ENCODE peak calls at places on chromosomes 5 and 9, in four cellular contexts. G is body of pancreas, L is fibroblast of mammary gland, M is suprapubic skin. Q is an unnamed sample.

GRCh38 chr5:133797167-133797566 is 171.3 kb downstream of the C5orf15 start:
- DNase-seq in L (no peak), G (no peak), M (no peak), Q (no peak)

GRCh38 chr5:14032944-14033343 is 88.5 kb upstream of the DNAH5 start:
- DNase-seq in L (peak), M (no peak), G (no peak), Q (no peak)

GRCh38 chr9:32581512-32582143 is 8.7 kb upstream of the NDUFB6 start:
- DNase-seq in M (no peak), L (peak), G (peak), Q (no peak)

GRCh38 chr5:176816791-176817272 is 6.5 kb downstream of the UNC5A start:
- DNase-seq in L (no peak), G (no peak), M (no peak), Q (no peak)

GRCh38 chr5:39376293-39376714 is 12.0 kb upstream of the C9 start:
- DNase-seq in L (peak), G (peak), M (no peak), Q (no peak)

GRCh38 chr5:171630047-171630669 is 155.5 kb upstream of the SMIM23 start:
- DNase-seq in L (peak), G (peak), M (no peak), Q (peak)

GRCh38 chr5:159943331-159943730 is 27.0 kb downstream of the ADRA1B start:
- DNase-seq in L (no peak), M (no peak), G (no peak), Q (no peak)

GRCh38 chr5:81247441-81247972 is 14.4 kb downstream of the CKMT2 start:
- DNase-seq in L (peak), M (no peak), G (no peak), Q (no peak)

GRCh38 chr5:135320718-135321484 is 78.1 kb downstream of the MACROH2A1 start:
- DNase-seq in G (no peak), L (no peak), M (no peak), Q (peak)

GRCh38 chr9:2469681-2470141 is 151.9 kb upstream of the VLDLR start:
- DNase-seq in L (peak), G (peak), M (no peak), Q (no peak)

GRCh38 chr9:35517136-35517535 is 27.2 kb downstream of the RUSC2 start:
- DNase-seq in M (no peak), L (peak), G (no peak), Q (no peak)

GRCh38 chr9:34989946-34990635 is 546 bp downstream of the DNAJB5 start:
- DNase-seq in G (peak), L (peak), M (peak), Q (no peak)

GRCh38 chr5:41793156-41793770 is 77.0 kb downstream of the OXCT1 start:
- DNase-seq in G (no peak), L (peak), M (no peak), Q (no peak)

GRCh38 chr9:100428871-100429654 is 2.1 kb downstream of the MSANTD3 start:
- DNase-seq in G (peak), M (no peak), L (peak), Q (no peak)

GRCh38 chr5:17190242-17190778 is 27.1 kb upstream of the BASP1 start:
- DNase-seq in G (peak), L (peak), M (no peak), Q (no peak)

GRCh38 chr5:151684690-151685361 is 1.9 kb downstream of the SPARC start:
- DNase-seq in G (peak), L (peak), M (peak), Q (peak)
- TF ChIP-seq CTCF in G (no peak), L (peak), M (no peak), Q (peak)

DNA sequence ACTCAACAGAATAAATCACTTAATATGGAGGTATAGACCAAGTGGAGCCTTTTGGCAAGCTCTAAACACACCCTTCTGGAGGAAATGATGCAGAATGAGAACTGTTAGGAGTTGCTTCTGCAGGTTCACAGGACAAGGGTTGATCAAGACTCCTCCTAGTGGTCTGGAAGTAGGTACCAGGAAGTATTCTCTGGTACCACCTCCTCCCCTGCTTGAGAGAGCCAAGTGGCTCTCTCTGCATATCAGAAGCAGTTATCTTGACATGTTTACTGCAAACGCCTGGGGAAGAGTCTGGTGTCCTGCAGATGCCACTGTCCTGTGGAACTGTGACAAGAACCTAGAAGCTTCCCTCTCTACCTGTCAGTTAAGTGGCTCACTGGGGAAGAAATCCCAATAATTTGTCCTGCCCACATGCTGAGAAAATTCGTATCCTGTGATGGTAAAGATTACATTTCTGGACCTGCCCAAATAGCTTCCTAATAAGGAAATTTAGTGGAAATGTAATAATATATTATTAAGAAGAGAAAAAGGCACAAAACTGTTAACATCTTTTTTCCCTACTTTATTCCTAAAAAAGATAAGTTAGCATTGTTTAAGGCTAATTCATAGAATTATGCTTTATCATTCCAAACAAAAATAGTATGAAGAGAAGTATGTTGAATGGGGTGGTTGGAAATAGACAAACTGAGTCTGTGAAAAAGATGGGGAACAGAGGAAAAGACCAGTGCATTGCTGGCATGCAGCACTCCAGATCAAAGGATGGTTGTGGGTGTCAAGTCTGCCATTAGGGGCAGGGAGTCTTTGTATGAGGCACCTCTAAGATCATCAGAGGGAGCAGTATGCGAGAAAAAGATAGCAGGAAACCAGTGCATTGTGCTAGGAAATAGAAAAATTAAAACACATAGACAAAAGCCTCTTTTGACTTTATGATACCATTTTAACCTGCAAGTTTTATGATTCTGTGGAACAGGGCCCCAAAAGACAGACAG is 118.8 kb downstream of the CDC42SE2 start:
- DNase-seq in L (peak), G (peak), M (no peak), Q (no peak)
- TF ChIP-seq CTCF in L (peak), G (no peak), M (no peak), Q (peak)

GRCh38 chr5:163489055-163489744 is 16.2 kb upstream of the MAT2B start:
- DNase-seq in G (no peak), L (peak), M (no peak), Q (no peak)
- TF ChIP-seq CTCF in G (no peak), L (peak), M (no peak), Q (no peak)

DNA sequence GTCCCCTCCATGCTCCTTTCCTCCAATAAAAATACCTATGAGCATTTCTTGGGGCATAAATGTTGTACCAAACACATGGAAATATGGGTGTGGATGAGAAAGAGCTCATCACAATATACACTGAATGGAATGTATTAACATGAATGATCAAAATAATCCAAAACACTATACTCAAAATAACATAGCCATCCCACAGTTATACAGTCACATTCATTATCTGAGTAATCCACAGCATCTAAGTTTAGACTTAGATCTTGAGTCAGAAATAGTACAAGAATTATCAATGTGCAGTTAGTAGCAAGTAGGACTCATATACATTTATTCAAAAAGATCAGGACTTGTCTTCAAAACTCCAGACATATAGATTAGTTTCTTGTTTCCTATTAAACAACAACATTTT is 175.2 kb upstream of the NREP start:
- DNase-seq in G (no peak), M (no peak), L (peak), Q (no peak)
- TF ChIP-seq CTCF in G (no peak), M (no peak), L (no peak), Q (no peak)

DNA sequence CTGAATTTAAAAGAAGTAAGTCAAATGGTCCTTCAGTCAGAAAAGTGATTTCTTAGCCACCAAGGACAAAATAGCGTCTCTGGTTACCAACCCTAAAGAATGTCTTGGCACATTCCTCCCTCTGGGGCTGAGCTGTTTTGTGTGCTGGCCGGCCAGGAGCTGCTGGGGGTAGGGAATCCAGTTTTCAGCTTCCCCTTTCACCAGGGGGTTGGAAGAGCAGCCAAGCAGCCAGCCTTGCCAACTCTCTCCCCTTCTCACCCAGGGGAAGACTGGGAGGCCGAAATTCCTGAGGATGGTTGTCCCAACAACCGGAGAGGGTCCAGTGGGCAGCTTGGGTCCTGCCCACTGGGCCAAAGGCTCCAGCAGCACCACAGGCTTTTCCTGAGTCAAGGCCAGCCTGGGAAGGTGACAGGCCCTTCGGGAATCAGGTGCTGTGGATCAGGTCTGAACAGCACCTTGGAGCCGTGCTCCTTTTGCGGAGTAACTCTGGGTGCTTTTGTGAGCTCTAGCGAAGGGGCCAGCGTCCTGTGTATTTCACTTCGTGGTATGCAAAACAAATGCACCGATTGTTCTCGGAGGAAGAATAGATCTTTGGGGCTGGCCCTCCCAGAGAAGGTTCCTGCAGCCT is 4.2 kb downstream of the WWC1 start:
- DNase-seq in M (no peak), G (peak), L (peak), Q (no peak)
- TF ChIP-seq CTCF in M (no peak), G (no peak), L (peak), Q (peak)

DNA sequence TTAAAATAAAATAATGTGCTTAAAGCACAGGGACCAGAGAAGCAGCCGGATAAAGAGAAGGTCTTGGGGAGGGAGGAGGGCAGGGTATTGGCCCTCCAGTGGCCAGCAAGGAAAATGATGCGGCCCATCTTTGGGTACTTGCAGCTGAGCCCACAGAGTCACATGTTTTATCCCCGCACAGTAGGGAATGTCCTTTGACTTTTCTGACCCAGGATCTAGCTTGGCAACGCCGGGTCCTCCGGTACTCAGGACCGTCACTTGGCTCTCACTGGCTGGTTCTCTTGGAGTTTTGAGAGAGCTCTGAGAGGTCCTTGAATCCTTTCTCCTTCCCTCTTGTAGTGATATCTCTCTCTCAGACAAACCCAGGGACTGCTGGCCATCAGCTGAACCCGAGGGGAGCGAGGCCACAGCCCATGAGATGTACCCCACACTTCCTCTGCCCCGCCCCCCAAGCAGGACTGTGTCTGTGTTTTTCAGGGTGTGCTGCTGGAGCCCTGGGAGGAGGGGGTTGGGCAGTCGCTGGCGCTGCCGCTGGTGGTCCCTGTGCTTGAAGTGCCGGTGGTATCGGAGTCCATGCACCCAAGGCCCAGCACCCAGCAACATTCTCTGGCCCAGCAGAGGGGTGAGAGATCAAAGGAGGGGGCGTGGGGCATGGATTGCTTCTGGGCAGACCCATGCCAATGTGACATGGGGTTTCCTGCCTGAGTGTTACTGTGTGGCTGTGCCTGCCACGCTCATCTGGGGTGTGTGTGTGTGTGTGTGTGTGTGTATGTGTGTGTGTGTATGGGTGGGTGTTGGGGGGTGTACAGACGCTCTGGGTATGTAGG is 35.5 kb upstream of the HSPA9 start:
- DNase-seq in M (peak), G (no peak), L (peak), Q (no peak)
- TF ChIP-seq CTCF in M (no peak), G (no peak), L (peak), Q (peak)

DNA sequence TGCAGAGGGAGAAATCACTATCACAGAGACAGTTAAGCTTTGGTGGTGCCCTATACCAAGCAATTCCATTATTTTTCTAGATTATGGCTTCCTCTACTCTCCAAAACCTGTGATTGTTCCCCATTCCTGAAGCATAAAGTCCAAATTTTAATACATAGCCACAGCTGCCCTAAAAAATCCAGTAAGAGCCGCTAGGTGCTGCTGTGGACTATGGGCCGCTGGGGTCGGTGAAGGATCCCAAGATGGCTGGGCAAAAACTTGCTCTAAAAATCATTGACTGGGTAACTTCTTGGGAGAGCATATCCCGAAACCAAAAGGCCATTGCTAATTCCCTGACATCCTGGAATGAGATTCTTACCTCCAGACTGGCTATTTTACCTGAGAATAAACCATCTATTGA is 245.3 kb downstream of the NFIB start:
- DNase-seq in L (no peak), M (no peak), G (no peak), Q (no peak)
- TF ChIP-seq CTCF in L (no peak), M (no peak), G (no peak), Q (no peak)

GRCh38 chr9:112945620-112946208 is 55.0 kb upstream of the SLC46A2 start:
- DNase-seq in M (no peak), G (no peak), L (no peak), Q (no peak)
- TF ChIP-seq CTCF in M (no peak), G (no peak), L (no peak), Q (peak)

GRCh38 chr5:122222580-122222979 is 89.5 kb upstream of the SNCAIP start:
- DNase-seq in L (no peak), M (no peak), G (no peak), Q (no peak)

GRCh38 chr5:122219767-122220166 is 90.4 kb downstream of the ZNF474 start:
- DNase-seq in L (no peak), G (no peak), M (no peak), Q (no peak)

GRCh38 chr5:122220498-122220897 is 91.2 kb downstream of the ZNF474 start:
- DNase-seq in L (no peak), G (peak), M (no peak), Q (no peak)

GRCh38 chr5:122221857-122222256 is 90.2 kb upstream of the SNCAIP start:
- DNase-seq in L (no peak), G (no peak), M (no peak), Q (no peak)
- TF ChIP-seq CTCF in L (no peak), G (no peak), M (no peak), Q (no peak)

GRCh38 chr5:141382469-141383294 is at the start of gene PCDHGA7:
- DNase-seq in G (no peak), L (peak), M (no peak), Q (peak)
- TF ChIP-seq CTCF in G (no peak), L (peak), M (no peak), Q (no peak)